ENCODE peak calls at places on chromosomes 3 and 15, in eight cellular contexts. One of them, this sample, is unnamed.

GRCh38 chr15:80866936-80867335 is 87.8 kb downstream of the CEMIP start:
- DNase-seq in stimulated activated CD8-positive, alpha-beta memory T cell treated with anti-CD3 and anti-CD28 coated beads, Interleukin-4, amount 100 ng/mL, for 4 hours: no peak
- DNase-seq in SW480: no peak
- DNase-seq in H9: peak
- DNase-seq in activated CD8-positive, alpha-beta T cell treated with anti-CD3 and anti-CD28 coated beads, Interleukin-2, amount 10 ng/mL, durations not matched to agents 7 days and 5 days: no peak
- DNase-seq in GM06990: no peak
- DNase-seq in AG20443: no peak
- DNase-seq in naive thymus-derived CD4-positive, alpha-beta T cell: no peak
- DNase-seq in this sample: peak

GRCh38 chr15:65655457-65655856 is 33.7 kb downstream of the SLC24A1 start:
- DNase-seq in stimulated activated CD8-positive, alpha-beta memory T cell treated with anti-CD3 and anti-CD28 coated beads, Interleukin-4, amount 100 ng/mL, for 4 hours: no peak
- DNase-seq in AG20443: no peak
- DNase-seq in SW480: no peak
- DNase-seq in H9: no peak
- DNase-seq in GM06990: no peak
- DNase-seq in activated CD8-positive, alpha-beta T cell treated with anti-CD3 and anti-CD28 coated beads, Interleukin-2, amount 10 ng/mL, durations not matched to agents 7 days and 5 days: no peak
- DNase-seq in naive thymus-derived CD4-positive, alpha-beta T cell: no peak
- DNase-seq in this sample: no peak

GRCh38 chr3:60073228-60073627 is 1023.4 kb upstream of the CFAP20DC start:
- DNase-seq in AG20443: no peak
- DNase-seq in GM06990: no peak
- DNase-seq in H9: no peak
- DNase-seq in activated CD8-positive, alpha-beta T cell treated with anti-CD3 and anti-CD28 coated beads, Interleukin-2, amount 10 ng/mL, durations not matched to agents 7 days and 5 days: no peak
- DNase-seq in SW480: no peak
- DNase-seq in stimulated activated CD8-positive, alpha-beta memory T cell treated with anti-CD3 and anti-CD28 coated beads, Interleukin-4, amount 100 ng/mL, for 4 hours: no peak
- DNase-seq in naive thymus-derived CD4-positive, alpha-beta T cell: no peak
- DNase-seq in this sample: no peak

GRCh38 chr15:55715355-55716076 is 27.4 kb downstream of the PRTG start:
- DNase-seq in H9: peak
- DNase-seq in GM06990: no peak
- DNase-seq in stimulated activated CD8-positive, alpha-beta memory T cell treated with anti-CD3 and anti-CD28 coated beads, Interleukin-4, amount 100 ng/mL, for 4 hours: no peak
- DNase-seq in activated CD8-positive, alpha-beta T cell treated with anti-CD3 and anti-CD28 coated beads, Interleukin-2, amount 10 ng/mL, durations not matched to agents 7 days and 5 days: no peak
- DNase-seq in SW480: no peak
- DNase-seq in naive thymus-derived CD4-positive, alpha-beta T cell: no peak
- DNase-seq in AG20443: no peak
- DNase-seq in this sample: peak

GRCh38 chr15:31740203-31740602 is 290.1 kb upstream of the CHRNA7 start:
- DNase-seq in GM06990: peak
- DNase-seq in AG20443: no peak
- DNase-seq in SW480: no peak
- DNase-seq in naive thymus-derived CD4-positive, alpha-beta T cell: no peak
- DNase-seq in activated CD8-positive, alpha-beta T cell treated with anti-CD3 and anti-CD28 coated beads, Interleukin-2, amount 10 ng/mL, durations not matched to agents 7 days and 5 days: no peak
- DNase-seq in stimulated activated CD8-positive, alpha-beta memory T cell treated with anti-CD3 and anti-CD28 coated beads, Interleukin-4, amount 100 ng/mL, for 4 hours: no peak
- DNase-seq in H9: peak
- DNase-seq in this sample: peak

GRCh38 chr3:194985031-194985578 is 285.9 kb downstream of the XXYLT1 start:
- DNase-seq in SW480: peak
- DNase-seq in stimulated activated CD8-positive, alpha-beta memory T cell treated with anti-CD3 and anti-CD28 coated beads, Interleukin-4, amount 100 ng/mL, for 4 hours: no peak
- DNase-seq in activated CD8-positive, alpha-beta T cell treated with anti-CD3 and anti-CD28 coated beads, Interleukin-2, amount 10 ng/mL, durations not matched to agents 7 days and 5 days: peak
- DNase-seq in naive thymus-derived CD4-positive, alpha-beta T cell: no peak
- DNase-seq in GM06990: no peak
- DNase-seq in H9: peak
- DNase-seq in AG20443: peak
- DNase-seq in this sample: peak

GRCh38 chr15:26295331-26295730 is 432.2 kb upstream of the ATP10A start:
- DNase-seq in AG20443: no peak
- DNase-seq in GM06990: no peak
- DNase-seq in naive thymus-derived CD4-positive, alpha-beta T cell: no peak
- DNase-seq in activated CD8-positive, alpha-beta T cell treated with anti-CD3 and anti-CD28 coated beads, Interleukin-2, amount 10 ng/mL, durations not matched to agents 7 days and 5 days: no peak
- DNase-seq in stimulated activated CD8-positive, alpha-beta memory T cell treated with anti-CD3 and anti-CD28 coated beads, Interleukin-4, amount 100 ng/mL, for 4 hours: no peak
- DNase-seq in H9: no peak
- DNase-seq in SW480: no peak
- DNase-seq in this sample: no peak

GRCh38 chr3:14235003-14235876 is 56.6 kb downstream of the LSM3 start:
- DNase-seq in AG20443: no peak
- DNase-seq in stimulated activated CD8-positive, alpha-beta memory T cell treated with anti-CD3 and anti-CD28 coated beads, Interleukin-4, amount 100 ng/mL, for 4 hours: no peak
- DNase-seq in H9: no peak
- DNase-seq in SW480: no peak
- DNase-seq in activated CD8-positive, alpha-beta T cell treated with anti-CD3 and anti-CD28 coated beads, Interleukin-2, amount 10 ng/mL, durations not matched to agents 7 days and 5 days: no peak
- DNase-seq in naive thymus-derived CD4-positive, alpha-beta T cell: no peak
- DNase-seq in GM06990: no peak
- DNase-seq in this sample: no peak

GRCh38 chr3:178482981-178483380 is 53.3 kb upstream of the KCNMB2 start:
- DNase-seq in AG20443: no peak
- DNase-seq in stimulated activated CD8-positive, alpha-beta memory T cell treated with anti-CD3 and anti-CD28 coated beads, Interleukin-4, amount 100 ng/mL, for 4 hours: no peak
- DNase-seq in naive thymus-derived CD4-positive, alpha-beta T cell: no peak
- DNase-seq in activated CD8-positive, alpha-beta T cell treated with anti-CD3 and anti-CD28 coated beads, Interleukin-2, amount 10 ng/mL, durations not matched to agents 7 days and 5 days: no peak
- DNase-seq in H9: no peak
- DNase-seq in GM06990: no peak
- DNase-seq in SW480: no peak
- DNase-seq in this sample: no peak

GRCh38 chr3:160133757-160134156 is 91.5 kb upstream of the C3orf80 start:
- DNase-seq in H9: peak
- DNase-seq in SW480: peak
- DNase-seq in GM06990: no peak
- DNase-seq in AG20443: no peak
- DNase-seq in activated CD8-positive, alpha-beta T cell treated with anti-CD3 and anti-CD28 coated beads, Interleukin-2, amount 10 ng/mL, durations not matched to agents 7 days and 5 days: no peak
- DNase-seq in stimulated activated CD8-positive, alpha-beta memory T cell treated with anti-CD3 and anti-CD28 coated beads, Interleukin-4, amount 100 ng/mL, for 4 hours: no peak
- DNase-seq in naive thymus-derived CD4-positive, alpha-beta T cell: no peak
- DNase-seq in this sample: peak

GRCh38 chr3:125129512-125129962 is 73.7 kb upstream of the HEG1 start:
- DNase-seq in GM06990: no peak
- DNase-seq in SW480: peak
- DNase-seq in H9: no peak
- DNase-seq in AG20443: peak
- DNase-seq in stimulated activated CD8-positive, alpha-beta memory T cell treated with anti-CD3 and anti-CD28 coated beads, Interleukin-4, amount 100 ng/mL, for 4 hours: no peak
- DNase-seq in naive thymus-derived CD4-positive, alpha-beta T cell: no peak
- DNase-seq in activated CD8-positive, alpha-beta T cell treated with anti-CD3 and anti-CD28 coated beads, Interleukin-2, amount 10 ng/mL, durations not matched to agents 7 days and 5 days: no peak
- DNase-seq in this sample: no peak

GRCh38 chr3:151733613-151734012 is at the start of gene AADACL2:
- DNase-seq in stimulated activated CD8-positive, alpha-beta memory T cell treated with anti-CD3 and anti-CD28 coated beads, Interleukin-4, amount 100 ng/mL, for 4 hours: no peak
- DNase-seq in AG20443: no peak
- DNase-seq in GM06990: no peak
- DNase-seq in H9: no peak
- DNase-seq in activated CD8-positive, alpha-beta T cell treated with anti-CD3 and anti-CD28 coated beads, Interleukin-2, amount 10 ng/mL, durations not matched to agents 7 days and 5 days: no peak
- DNase-seq in naive thymus-derived CD4-positive, alpha-beta T cell: no peak
- DNase-seq in SW480: no peak
- DNase-seq in this sample: no peak

GRCh38 chr3:40169983-40170382 is 139.5 kb upstream of the EIF1B start:
- DNase-seq in activated CD8-positive, alpha-beta T cell treated with anti-CD3 and anti-CD28 coated beads, Interleukin-2, amount 10 ng/mL, durations not matched to agents 7 days and 5 days: no peak
- DNase-seq in GM06990: no peak
- DNase-seq in stimulated activated CD8-positive, alpha-beta memory T cell treated with anti-CD3 and anti-CD28 coated beads, Interleukin-4, amount 100 ng/mL, for 4 hours: no peak
- DNase-seq in AG20443: no peak
- DNase-seq in naive thymus-derived CD4-positive, alpha-beta T cell: no peak
- DNase-seq in H9: no peak
- DNase-seq in SW480: no peak
- DNase-seq in this sample: no peak

GRCh38 chr3:142445816-142446254 is 2.0 kb downstream of the XRN1 start:
- DNase-seq in GM06990: peak
- DNase-seq in AG20443: peak
- DNase-seq in activated CD8-positive, alpha-beta T cell treated with anti-CD3 and anti-CD28 coated beads, Interleukin-2, amount 10 ng/mL, durations not matched to agents 7 days and 5 days: peak
- DNase-seq in SW480: no peak
- DNase-seq in stimulated activated CD8-positive, alpha-beta memory T cell treated with anti-CD3 and anti-CD28 coated beads, Interleukin-4, amount 100 ng/mL, for 4 hours: no peak
- DNase-seq in naive thymus-derived CD4-positive, alpha-beta T cell: peak
- DNase-seq in H9: no peak
- DNase-seq in this sample: no peak

GRCh38 chr15:93121089-93121488 is 32.1 kb upstream of the RGMA start:
- DNase-seq in AG20443: no peak
- DNase-seq in naive thymus-derived CD4-positive, alpha-beta T cell: no peak
- DNase-seq in H9: no peak
- DNase-seq in activated CD8-positive, alpha-beta T cell treated with anti-CD3 and anti-CD28 coated beads, Interleukin-2, amount 10 ng/mL, durations not matched to agents 7 days and 5 days: no peak
- DNase-seq in GM06990: no peak
- DNase-seq in SW480: no peak
- DNase-seq in stimulated activated CD8-positive, alpha-beta memory T cell treated with anti-CD3 and anti-CD28 coated beads, Interleukin-4, amount 100 ng/mL, for 4 hours: no peak
- DNase-seq in this sample: no peak